ENCODE peak calls at places on chromosome 2, in nine cellular contexts. S is colonic mucosa, D is suprapubic skin, X is dorsolateral prefrontal cortex, V is neural progenitor cell, M is A549, N is mucosa of descending colon, E is AG04449, Q is HL-60. R is an unnamed sample.

GRCh38 chr2:176391020-176391419 is 121.8 kb downstream of the MTX2 start:
- DNase-seq in S (no peak), D (no peak), X (no peak), V (no peak), M (no peak), N (no peak), E (peak), Q (no peak), R (no peak)

GRCh38 chr2:27316655-27317412 is 6.1 kb downstream of the MPV17 start:
- DNase-seq in S (no peak), D (no peak), X (peak), V (no peak), M (no peak), N (no peak), E (no peak), Q (no peak), R (no peak)

GRCh38 chr2:237533668-237534138 is 32.7 kb upstream of the PRLH start:
- DNase-seq in S (no peak), D (no peak), X (no peak), V (no peak), M (no peak), N (no peak), E (no peak), Q (no peak), R (no peak)

GRCh38 chr2:200104015-200104414 is 148.6 kb downstream of the MAIP1 start:
- DNase-seq in S (no peak), D (no peak), X (no peak), V (no peak), M (no peak), N (no peak), E (no peak), Q (no peak), R (no peak)

GRCh38 chr2:45922577-45922988 is 271.1 kb downstream of the PRKCE start:
- DNase-seq in S (no peak), D (no peak), X (no peak), V (peak), M (no peak), N (no peak), E (no peak), Q (no peak), R (no peak)

GRCh38 chr2:207883002-207883780 is 113.5 kb upstream of the FZD5 start:
- DNase-seq in S (no peak), D (no peak), X (no peak), V (no peak), M (no peak), N (no peak), E (no peak), Q (no peak), R (no peak)

GRCh38 chr2:25349397-25349796 is 7.7 kb upstream of the DNMT3A start:
- DNase-seq in S (no peak), D (no peak), X (no peak), V (no peak), M (no peak), N (no peak), E (no peak), Q (no peak), R (no peak)

GRCh38 chr2:84963323-84963691 is 7.7 kb upstream of the KCMF1 start:
- DNase-seq in S (no peak), D (no peak), X (no peak), V (no peak), M (no peak), N (no peak), E (no peak), Q (no peak), R (no peak)

GRCh38 chr2:222817628-222818027 is 43.2 kb upstream of the ACSL3 start:
- DNase-seq in S (no peak), D (no peak), X (no peak), V (no peak), M (no peak), N (no peak), E (no peak), Q (no peak), R (no peak)

GRCh38 chr2:112869258-112869842 is 32.8 kb upstream of the IL1B start:
- DNase-seq in S (peak), D (peak), X (no peak), V (no peak), M (no peak), N (peak), E (peak), Q (no peak), R (peak)

GRCh38 chr2:55011741-55012574 is 38.3 kb downstream of the RTN4 start:
- DNase-seq in S (no peak), D (no peak), X (no peak), V (no peak), M (no peak), N (no peak), E (no peak), Q (no peak), R (no peak)

GRCh38 chr2:47486858-47487497 is 84.0 kb downstream of the MSH2 start:
- DNase-seq in S (no peak), D (no peak), X (no peak), V (no peak), M (no peak), N (no peak), E (no peak), Q (peak), R (no peak)

GRCh38 chr2:231926180-231926741 is at the start of gene NPPC:
- DNase-seq in S (peak), D (peak), X (peak), V (peak), M (peak), N (peak), E (no peak), Q (peak), R (no peak)
- TF ChIP-seq CTCF in S (no peak), D (peak), X (peak), V (peak), M (peak), N (no peak), E (peak), Q (no peak), R (no peak)

DNA sequence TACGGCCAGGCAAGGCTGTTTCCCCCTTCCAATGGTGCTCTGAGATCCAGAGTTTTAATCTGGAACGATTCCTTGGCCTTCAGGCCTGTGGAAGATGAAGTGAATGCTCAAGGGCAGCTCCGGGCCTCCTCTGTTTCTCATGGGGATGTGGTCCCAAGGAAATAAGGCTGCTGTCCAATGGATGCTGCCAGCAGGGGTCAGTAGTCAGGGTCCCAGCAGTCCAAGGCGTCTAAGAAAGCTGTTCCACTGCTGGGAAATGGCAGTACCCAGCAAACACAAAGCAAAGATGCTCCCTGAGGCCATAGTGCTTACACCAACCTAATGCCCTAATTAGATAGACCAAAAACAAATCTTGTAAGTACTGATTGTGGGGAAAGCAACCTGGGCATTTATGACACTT is 12.5 kb downstream of the NMS start:
- DNase-seq in S (no peak), D (no peak), X (no peak), V (peak), M (peak), N (peak), E (no peak), Q (no peak), R (no peak)
- TF ChIP-seq CTCF in S (no peak), D (no peak), X (no peak), V (peak), M (peak), N (no peak), E (no peak), Q (peak), R (no peak)

GRCh38 chr2:31349160-31349559 is 65.4 kb downstream of the XDH start:
- DNase-seq in S (no peak), D (no peak), X (no peak), V (no peak), M (no peak), N (no peak), E (no peak), Q (no peak), R (no peak)
- TF ChIP-seq CTCF in S (no peak), D (no peak), X (no peak), V (no peak), M (no peak), N (no peak), E (no peak), Q (no peak), R (no peak)

GRCh38 chr2:15861172-15861822 is 79.1 kb upstream of the MYCN start:
- DNase-seq in S (no peak), D (no peak), X (no peak), V (no peak), M (no peak), N (no peak), E (no peak), Q (no peak), R (no peak)

GRCh38 chr2:15861898-15862297 is 78.5 kb upstream of the MYCN start:
- DNase-seq in S (no peak), D (no peak), X (no peak), V (no peak), M (no peak), N (no peak), E (no peak), Q (no peak), R (no peak)

GRCh38 chr2:15863089-15863488 is 77.3 kb upstream of the MYCN start:
- DNase-seq in S (no peak), D (no peak), X (no peak), V (no peak), M (no peak), N (no peak), E (no peak), Q (no peak), R (no peak)

GRCh38 chr2:15860051-15860663 is 80.2 kb upstream of the MYCN start:
- DNase-seq in S (no peak), D (no peak), X (no peak), V (no peak), M (no peak), N (no peak), E (no peak), Q (no peak), R (no peak)

DNA sequence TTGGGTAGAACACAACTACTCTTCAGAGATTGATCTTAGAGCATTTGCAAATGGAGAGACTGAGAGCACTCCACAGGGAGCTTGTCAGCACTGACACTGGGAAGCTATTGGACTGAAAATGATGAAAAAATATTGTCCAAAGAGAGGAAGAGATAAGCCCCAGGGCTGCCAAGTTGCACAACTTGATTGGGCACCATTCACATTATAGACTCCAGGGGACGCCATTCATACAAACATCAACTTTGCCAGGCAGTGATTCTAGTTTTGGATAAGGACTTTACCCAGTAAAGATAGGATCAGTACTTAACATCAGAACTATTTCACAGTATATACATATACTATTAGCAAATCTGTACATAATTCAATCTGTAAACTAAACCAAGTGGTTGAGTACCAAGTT is 79.6 kb upstream of the MYCN start:
- DNase-seq in S (no peak), D (no peak), X (no peak), V (no peak), M (no peak), N (no peak), E (no peak), Q (no peak), R (no peak)
- TF ChIP-seq CTCF in S (no peak), D (no peak), X (no peak), V (peak), M (no peak), N (no peak), E (no peak), Q (no peak), R (no peak)

DNA sequence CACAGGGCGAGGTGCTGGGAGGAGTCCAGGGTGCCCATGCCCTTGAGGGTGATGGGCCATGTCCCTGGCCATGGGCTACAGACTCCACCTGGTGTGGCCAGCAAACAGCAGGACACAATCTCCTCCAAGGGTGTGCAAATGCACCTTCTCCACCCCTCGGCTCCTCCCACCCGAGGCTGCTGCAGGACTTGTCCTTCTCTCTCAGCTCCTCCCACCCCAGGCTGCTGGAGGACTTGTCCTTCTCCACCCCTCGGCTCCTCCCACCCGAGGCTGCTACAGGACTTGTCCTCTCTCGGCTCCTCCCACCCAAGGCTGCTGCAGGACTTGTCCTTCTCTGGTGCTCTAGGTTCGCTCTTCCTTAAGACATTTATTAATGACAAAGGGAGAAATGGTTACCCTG is 57.3 kb upstream of the SNTG2 start:
- DNase-seq in S (peak), D (no peak), X (no peak), V (peak), M (no peak), N (peak), E (no peak), Q (no peak), R (no peak)
- TF ChIP-seq CTCF in S (no peak), D (no peak), X (no peak), V (no peak), M (no peak), N (no peak), E (no peak), Q (no peak), R (no peak)

DNA sequence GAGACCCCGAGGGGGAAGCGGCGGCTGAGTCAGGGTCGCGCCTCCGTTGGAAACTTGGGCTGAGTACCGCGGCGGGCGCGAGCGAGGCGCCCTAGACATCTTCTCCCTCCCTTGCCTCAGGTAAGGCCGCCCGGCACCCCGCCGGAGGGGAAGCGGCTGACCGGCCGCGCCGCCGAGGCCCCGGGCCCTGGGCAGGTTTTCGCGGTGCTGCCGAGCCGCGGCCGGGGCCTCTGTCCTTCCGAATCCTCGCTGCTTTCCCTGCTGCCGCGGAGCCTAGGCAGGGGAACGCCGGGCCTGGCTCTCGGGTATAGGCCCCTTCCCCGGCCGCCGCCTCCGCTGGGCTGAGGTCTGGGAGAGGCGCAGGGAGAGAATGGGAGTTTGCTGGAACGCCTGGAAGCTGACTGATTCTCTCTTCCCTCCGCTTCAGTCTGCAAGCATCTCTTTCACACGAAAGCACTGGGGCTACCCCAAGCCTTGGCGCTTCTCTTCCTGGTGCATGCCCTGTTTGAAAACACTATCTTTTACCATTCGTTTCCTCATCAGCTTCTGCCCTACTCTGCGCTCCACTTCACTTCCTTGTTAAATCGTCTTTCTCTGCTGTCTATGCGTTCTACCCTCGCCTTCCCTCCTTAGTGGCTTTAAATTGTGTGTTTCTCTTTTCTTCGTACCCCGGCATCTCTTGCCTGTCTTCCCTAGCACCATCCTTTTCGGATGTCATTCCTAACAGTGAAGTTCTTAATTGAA is 652 bp downstream of the PPM1B start:
- DNase-seq in S (peak), D (no peak), X (no peak), V (no peak), M (peak), N (peak), E (no peak), Q (peak), R (peak)
- TF ChIP-seq CTCF in S (no peak), D (no peak), X (no peak), V (no peak), M (no peak), N (no peak), E (no peak), Q (no peak), R (no peak)

R was measured in CD14-positive monocyte.